ENCODE peak calls at places on chromosomes 5 and 9, in eight cellular contexts. T is GM23248; J is mucosa of gallbladder; O is AG09319; G is stimulated activated effector memory CD8-positive, alpha-beta T cell treated with anti-CD3 and anti-CD28 coated beads, Interleukin-12 subunit alpha, Interleukin-12 subunit beta, amount 100 ng/mL, for 72 hours; V is AG09309; L is HT-29; A is fibroblast of lung. Y is an unnamed sample.
A peak's percentile ranks its signal among the peaks of the same experiment; 100 is the strongest.

GRCh38 chr5:31361234-31361633 is 167.7 kb downstream of the CDH6 start:
- DNase-seq in V (no peak), L (peak; percentile 13), G (no peak), J (no peak), T (peak; percentile 88), A (peak; percentile 63), O (no peak), Y (peak; percentile 54)

GRCh38 chr5:23352437-23352836 is 155.0 kb upstream of the PRDM9 start:
- DNase-seq in T (no peak), J (no peak), O (no peak), L (peak; percentile 67), G (no peak), V (no peak), A (peak; percentile 42), Y (peak; percentile 2)

GRCh38 chr5:51860532-51861018 is 477.3 kb downstream of the ISL1 start:
- DNase-seq in V (no peak), J (no peak), L (peak; percentile 91), A (no peak), O (no peak), T (no peak), G (no peak), Y (no peak)

GRCh38 chr9:89096807-89097206 is 81.8 kb downstream of the SHC3 start:
- DNase-seq in O (no peak), L (no peak), G (no peak), J (no peak), A (no peak), T (no peak), V (no peak), Y (no peak)

GRCh38 chr5:152405145-152405544 is at the start of gene NMUR2:
- DNase-seq in J (no peak), L (peak; percentile 85), T (no peak), G (no peak), V (no peak), O (no peak), A (no peak), Y (peak; percentile 75)

GRCh38 chr5:4513381-4513780 is 626.7 kb upstream of the ADAMTS16 start:
- DNase-seq in V (no peak), A (no peak), G (no peak), L (no peak), T (no peak), O (no peak), J (no peak), Y (peak; percentile 25)

GRCh38 chr9:107249131-107249533 is 33.9 kb upstream of the RAD23B start:
- DNase-seq in A (no peak), L (no peak), O (no peak), J (no peak), T (peak; percentile 37), V (no peak), G (no peak), Y (no peak)

GRCh38 chr9:137488330-137488653 is 29.2 kb upstream of the NSMF start:
- DNase-seq in L (peak; percentile 49), G (no peak), V (no peak), O (no peak), J (no peak), T (no peak), A (peak; percentile 32), Y (no peak)

GRCh38 chr9:83062011-83062652 is 810 bp downstream of the RASEF start:
- DNase-seq in V (no peak), L (peak; percentile 83), O (no peak), G (no peak), T (peak; percentile 58), A (peak; percentile 20), J (peak; percentile 53), Y (peak; percentile 67)

GRCh38 chr5:148910686-148911361 is 84.4 kb downstream of the ADRB2 start:
- DNase-seq in V (no peak), G (no peak), J (peak; percentile 21), L (peak; percentile 93), T (peak; percentile 54), O (no peak), A (peak; percentile 90), Y (peak; percentile 97)

Y was measured in Daoy.